ENCODE peak calls at places on chromosome 15, in eight cellular contexts. M is IMR-90, O is endothelial cell of umbilical vein, S is SJSA1, T is mesenchymal stem cell, G is astrocyte, Z is stomach, W is heart left ventricle. C is an unnamed sample.

GRCh38 chr15:39645138-39645975 is 64.5 kb downstream of the THBS1 start:
- DNase-seq in M (no peak), O (no peak), S (no peak), T (no peak), G (no peak), Z (no peak), W (peak), C (no peak)

GRCh38 chr15:52673312-52673711 is 5.9 kb downstream of the ATOSA start:
- DNase-seq in M (peak), O (no peak), S (no peak), T (peak), G (no peak), Z (no peak), W (no peak), C (no peak)

GRCh38 chr15:84949043-84949442 is 32.6 kb upstream of the PDE8A start:
- DNase-seq in M (peak), O (no peak), S (no peak), T (no peak), G (peak), Z (no peak), W (no peak), C (no peak)

GRCh38 chr15:40289140-40289775 is 6.4 kb upstream of the ANKRD63 start:
- DNase-seq in M (no peak), O (no peak), S (no peak), T (no peak), G (no peak), Z (peak), W (no peak), C (no peak)

GRCh38 chr15:36877294-36877693 is 223.1 kb downstream of the MEIS2 start:
- DNase-seq in M (no peak), O (no peak), S (no peak), T (no peak), G (no peak), Z (no peak), W (no peak), C (no peak)

GRCh38 chr15:45162771-45163507 is 24.8 kb downstream of the SHF start:
- DNase-seq in M (peak), O (peak), S (peak), T (peak), G (peak), Z (peak), W (peak), C (peak)

GRCh38 chr15:99446565-99447496 is 119.0 kb upstream of the MEF2A start:
- DNase-seq in M (no peak), O (no peak), S (peak), T (no peak), G (no peak), Z (peak), W (peak), C (no peak)

GRCh38 chr15:100112061-100112420 is 229.7 kb downstream of the ADAMTS17 start:
- DNase-seq in M (no peak), O (no peak), S (no peak), T (no peak), G (no peak), Z (no peak), W (no peak), C (no peak)

GRCh38 chr15:26921433-26921832 is 49.5 kb upstream of the GABRG3 start:
- DNase-seq in M (no peak), O (no peak), S (no peak), T (no peak), G (no peak), Z (no peak), W (no peak), C (no peak)

GRCh38 chr15:71768184-71768583 is 42.2 kb upstream of the NR2E3 start:
- DNase-seq in M (no peak), O (no peak), S (no peak), T (no peak), G (no peak), Z (no peak), W (no peak), C (no peak)

GRCh38 chr15:101651753-101652097 is 456 bp downstream of the TM2D3 start:
- DNase-seq in M (no peak), O (peak), S (no peak), T (no peak), G (no peak), Z (no peak), W (peak), C (peak)

GRCh38 chr15:25711691-25712090 is 151.4 kb downstream of the ATP10A start:
- DNase-seq in M (no peak), O (no peak), S (no peak), T (no peak), G (no peak), Z (no peak), W (no peak), C (no peak)

DNA sequence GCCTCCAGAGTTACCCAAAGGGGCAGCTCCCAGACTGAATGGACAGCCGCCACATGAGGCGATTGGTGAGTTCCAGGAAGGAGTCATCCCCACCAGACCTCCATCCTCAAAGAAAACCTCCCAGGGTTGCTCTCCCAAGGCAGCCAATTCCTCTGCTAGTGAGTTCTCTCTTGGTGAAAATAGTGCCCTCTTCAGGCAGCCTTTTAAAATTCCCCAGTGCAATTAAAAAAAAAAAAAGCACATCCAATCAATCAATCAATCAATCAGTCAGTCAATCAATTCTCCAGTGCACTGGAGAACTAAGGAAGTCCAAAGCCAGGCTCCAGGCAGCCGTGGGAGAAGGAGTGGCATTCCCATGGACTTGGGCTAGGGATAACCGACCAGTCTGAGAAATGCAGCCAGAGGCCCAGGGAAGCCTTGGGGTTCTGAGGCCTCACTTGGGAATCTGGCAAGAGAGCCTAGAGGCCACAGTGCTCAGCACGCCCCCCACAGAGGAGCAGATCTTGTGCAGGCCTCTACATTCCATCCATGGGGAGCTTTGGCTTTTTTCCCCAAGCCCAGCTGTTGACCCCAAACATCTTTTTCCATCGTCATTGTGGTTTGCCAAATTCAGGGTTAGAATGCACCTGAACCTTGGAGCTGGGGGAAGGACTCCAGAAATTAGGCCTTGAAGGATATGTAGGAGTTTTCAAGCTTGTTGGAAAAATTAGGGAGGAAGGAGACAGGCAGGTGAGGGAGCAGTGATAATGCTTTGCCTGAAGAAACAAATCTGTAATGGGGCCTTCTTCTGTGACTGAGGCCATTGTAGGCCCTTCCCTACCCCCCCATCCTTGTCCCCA is 4.8 kb downstream of the PAQR5 start:
- DNase-seq in M (peak), O (no peak), S (no peak), T (no peak), G (no peak), Z (no peak), W (no peak), C (peak)
- H3K27ac ChIP-seq in M (peak), O (no peak), S (peak), T (peak), G (no peak), Z (peak), W (no peak), C (peak)

GRCh38 chr15:67143646-67144045 is 78.2 kb downstream of the SMAD3 start:
- DNase-seq in M (no peak), O (no peak), S (no peak), T (peak), G (no peak), Z (no peak), W (no peak), C (no peak)

GRCh38 chr15:67144609-67145306 is 79.4 kb downstream of the SMAD3 start:
- DNase-seq in M (peak), O (no peak), S (peak), T (peak), G (peak), Z (no peak), W (no peak), C (no peak)

GRCh38 chr15:67145710-67146109 is 80.3 kb downstream of the SMAD3 start:
- DNase-seq in M (no peak), O (no peak), S (no peak), T (no peak), G (no peak), Z (no peak), W (no peak), C (no peak)

GRCh38 chr15:67146214-67146613 is 80.8 kb downstream of the SMAD3 start:
- DNase-seq in M (peak), O (peak), S (no peak), T (peak), G (peak), Z (peak), W (no peak), C (no peak)

GRCh38 chr15:67145307-67145610 is 79.9 kb downstream of the SMAD3 start:
- DNase-seq in M (no peak), O (no peak), S (no peak), T (no peak), G (no peak), Z (no peak), W (no peak), C (no peak)
- H3K27ac ChIP-seq in M (peak), O (peak), S (peak), T (no peak), G (peak), Z (no peak), W (no peak), C (peak)

GRCh38 chr15:65086680-65087111 is 10.2 kb downstream of the KBTBD13 start:
- DNase-seq in M (no peak), O (peak), S (peak), T (no peak), G (no peak), Z (no peak), W (no peak), C (peak)
- H3K27ac ChIP-seq in M (no peak), O (no peak), S (peak), T (no peak), G (no peak), Z (no peak), W (peak), C (no peak)

GRCh38 chr15:89095073-89095472 is 6.8 kb downstream of the ABHD2 start:
- DNase-seq in M (no peak), O (no peak), S (no peak), T (no peak), G (no peak), Z (no peak), W (no peak), C (no peak)
- H3K27ac ChIP-seq in M (no peak), O (no peak), S (no peak), T (no peak), G (no peak), Z (no peak), W (peak), C (no peak)

GRCh38 chr15:91104111-91104510 is 4.1 kb downstream of the SV2B start:
- DNase-seq in M (no peak), O (no peak), S (no peak), T (no peak), G (no peak), Z (no peak), W (peak), C (no peak)
- H3K27ac ChIP-seq in M (no peak), O (no peak), S (no peak), T (no peak), G (no peak), Z (no peak), W (no peak), C (no peak)

GRCh38 chr15:22967084-22967770 is 12.9 kb downstream of the CYFIP1 start:
- DNase-seq in M (no peak), O (no peak), S (no peak), T (no peak), G (no peak), Z (no peak), W (no peak), C (no peak)
- H3K27ac ChIP-seq in M (no peak), O (peak), S (no peak), T (no peak), G (peak), Z (no peak), W (no peak), C (no peak)

GRCh38 chr15:75123395-75123794 is 78.3 kb upstream of the C15orf39 start:
- DNase-seq in M (peak), O (no peak), S (peak), T (peak), G (peak), Z (no peak), W (no peak), C (no peak)
- H3K27ac ChIP-seq in M (no peak), O (no peak), S (peak), T (peak), G (no peak), Z (no peak), W (no peak), C (no peak)

DNA sequence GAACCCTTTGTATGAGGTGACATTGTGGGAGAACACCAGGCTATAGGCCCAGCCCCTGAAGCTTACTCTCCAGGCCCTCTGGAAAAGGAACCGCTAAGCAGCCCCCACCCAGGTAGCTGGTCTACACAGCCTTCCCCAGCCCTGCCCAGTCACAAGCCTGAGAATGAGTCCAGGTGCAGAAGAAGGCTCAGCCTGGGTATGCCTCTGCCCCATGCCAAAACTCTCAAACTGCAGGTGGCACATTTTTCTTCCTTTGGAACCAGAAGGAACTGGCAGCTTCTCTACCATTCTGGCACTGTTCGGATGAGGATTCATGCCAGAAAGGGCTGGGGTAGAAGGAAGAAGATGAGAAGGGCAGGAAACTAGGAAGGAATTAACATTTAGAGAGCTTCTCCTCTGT is 23.7 kb upstream of the TBC1D21 start:
- DNase-seq in M (no peak), O (no peak), S (no peak), T (no peak), G (no peak), Z (no peak), W (no peak), C (no peak)
- H3K27ac ChIP-seq in M (no peak), O (no peak), S (no peak), T (no peak), G (no peak), Z (no peak), W (no peak), C (no peak)